ENCODE peak calls at places on chromosome 9, in five cellular contexts. One of them, this sample, is unnamed. For H3K36me3, the result is how much of the 10 kb centered on the place peaks cover.

GRCh38 chr9:3971391-3972082 is 328.3 kb downstream of the GLIS3 start:
- DNase-seq in psoas muscle: no peak
- DNase-seq in pancreas: no peak
- DNase-seq in IMR-90: no peak
- DNase-seq in endothelial cell of umbilical vein: no peak
- DNase-seq in this sample: no peak

GRCh38 chr9:88531920-88532319 is 3.1 kb upstream of the NXNL2 start:
- DNase-seq in IMR-90: no peak
- DNase-seq in psoas muscle: no peak
- DNase-seq in pancreas: no peak
- DNase-seq in endothelial cell of umbilical vein: peak
- DNase-seq in this sample: no peak

GRCh38 chr9:16730162-16730561 is 140.3 kb downstream of the BNC2 start:
- DNase-seq in psoas muscle: no peak
- DNase-seq in IMR-90: no peak
- DNase-seq in pancreas: no peak
- DNase-seq in endothelial cell of umbilical vein: no peak
- DNase-seq in this sample: no peak

GRCh38 chr9:69469136-69469535 is 144.1 kb downstream of the ENTREP1 start:
- DNase-seq in pancreas: no peak
- DNase-seq in endothelial cell of umbilical vein: peak
- DNase-seq in psoas muscle: no peak
- DNase-seq in IMR-90: peak
- DNase-seq in this sample: no peak

GRCh38 chr9:35035851-35036701 is 36.3 kb downstream of the VCP start:
- DNase-seq in endothelial cell of umbilical vein: peak
- DNase-seq in psoas muscle: peak
- DNase-seq in IMR-90: peak
- DNase-seq in pancreas: no peak
- DNase-seq in this sample: no peak

GRCh38 chr9:530681-531080 is 310.8 kb upstream of the DMRT1 start:
- DNase-seq in endothelial cell of umbilical vein: no peak
- DNase-seq in pancreas: peak
- DNase-seq in psoas muscle: peak
- DNase-seq in IMR-90: peak
- DNase-seq in this sample: no peak

GRCh38 chr9:31393240-31393639 is 991.2 kb upstream of the ACO1 start:
- DNase-seq in psoas muscle: no peak
- DNase-seq in pancreas: no peak
- DNase-seq in endothelial cell of umbilical vein: peak
- DNase-seq in IMR-90: no peak
- DNase-seq in this sample: no peak

GRCh38 chr9:124482431-124483031 is 24.7 kb downstream of the NR5A1 start:
- DNase-seq in IMR-90: no peak
- DNase-seq in psoas muscle: peak
- DNase-seq in endothelial cell of umbilical vein: no peak
- DNase-seq in pancreas: no peak
- DNase-seq in this sample: no peak

GRCh38 chr9:72982161-72982799 is 29.4 kb upstream of the ALDH1A1 start:
- DNase-seq in endothelial cell of umbilical vein: no peak
- DNase-seq in pancreas: no peak
- DNase-seq in IMR-90: no peak
- DNase-seq in psoas muscle: no peak
- DNase-seq in this sample: no peak

GRCh38 chr9:23322392-23322791 is 503.6 kb downstream of the ELAVL2 start:
- DNase-seq in endothelial cell of umbilical vein: no peak
- DNase-seq in IMR-90: peak
- DNase-seq in pancreas: no peak
- DNase-seq in psoas muscle: no peak
- DNase-seq in this sample: no peak

GRCh38 chr9:74953235-74953741 is 576 bp upstream of the C9orf40 start:
- DNase-seq in pancreas: no peak
- DNase-seq in IMR-90: no peak
- DNase-seq in endothelial cell of umbilical vein: peak
- DNase-seq in psoas muscle: no peak
- DNase-seq in this sample: no peak

GRCh38 chr9:126411225-126411947 is 84.8 kb downstream of the MVB12B start:
- DNase-seq in pancreas: no peak
- DNase-seq in endothelial cell of umbilical vein: no peak
- DNase-seq in IMR-90: no peak
- DNase-seq in psoas muscle: no peak
- DNase-seq in this sample: no peak

GRCh38 chr9:6598249-6598725 is 47.2 kb downstream of the GLDC start:
- DNase-seq in IMR-90: peak
- DNase-seq in psoas muscle: no peak
- DNase-seq in pancreas: no peak
- DNase-seq in endothelial cell of umbilical vein: no peak
- DNase-seq in this sample: no peak

GRCh38 chr9:103755986-103756385 is 338.1 kb upstream of the SMC2 start:
- DNase-seq in endothelial cell of umbilical vein: no peak
- DNase-seq in psoas muscle: no peak
- DNase-seq in IMR-90: no peak
- DNase-seq in pancreas: no peak
- DNase-seq in this sample: no peak

GRCh38 chr9:107712390-107712789 is 222.8 kb upstream of the KLF4 start:
- DNase-seq in psoas muscle: no peak
- DNase-seq in endothelial cell of umbilical vein: peak
- DNase-seq in pancreas: no peak
- DNase-seq in IMR-90: peak
- DNase-seq in this sample: no peak

GRCh38 chr9:133779081-133779480 is 40.9 kb upstream of the SARDH start:
- DNase-seq in IMR-90: no peak
- DNase-seq in pancreas: no peak
- DNase-seq in psoas muscle: peak
- DNase-seq in endothelial cell of umbilical vein: no peak
- DNase-seq in this sample: no peak

GRCh38 chr9:102244916-102245315 is 506.5 kb upstream of the GRIN3A start:
- DNase-seq in psoas muscle: no peak
- DNase-seq in endothelial cell of umbilical vein: no peak
- DNase-seq in pancreas: no peak
- DNase-seq in IMR-90: no peak
- DNase-seq in this sample: no peak

GRCh38 chr9:107557236-107557990 is 67.8 kb upstream of the KLF4 start:
- DNase-seq in pancreas: no peak
- DNase-seq in IMR-90: peak
- DNase-seq in psoas muscle: no peak
- DNase-seq in endothelial cell of umbilical vein: peak
- DNase-seq in this sample: no peak

GRCh38 chr9:37753489-37754190 is at the start of gene TRMT10B:
- DNase-seq in IMR-90: peak
- DNase-seq in psoas muscle: peak
- DNase-seq in pancreas: peak
- DNase-seq in endothelial cell of umbilical vein: peak
- DNase-seq in this sample: peak

GRCh38 chr9:33153001-33153400 is 14.1 kb downstream of the B4GALT1 start:
- DNase-seq in endothelial cell of umbilical vein: no peak
- DNase-seq in pancreas: no peak
- DNase-seq in psoas muscle: no peak
- DNase-seq in IMR-90: no peak
- DNase-seq in this sample: no peak

GRCh38 chr9:5630038-5630507 is 1.2 kb downstream of the RIC1 start:
- DNase-seq in endothelial cell of umbilical vein: peak
- DNase-seq in pancreas: no peak
- DNase-seq in IMR-90: no peak
- DNase-seq in psoas muscle: no peak
- DNase-seq in this sample: no peak

GRCh38 chr9:104747565-104748358 is at the start of gene NIPSNAP3A:
- DNase-seq in pancreas: peak
- DNase-seq in psoas muscle: peak
- DNase-seq in endothelial cell of umbilical vein: peak
- DNase-seq in IMR-90: peak
- DNase-seq in this sample: peak

GRCh38 chr9:91655215-91655614 is 231.6 kb upstream of the NFIL3 start:
- DNase-seq in IMR-90: no peak
- DNase-seq in endothelial cell of umbilical vein: no peak
- DNase-seq in pancreas: no peak
- DNase-seq in psoas muscle: no peak
- DNase-seq in this sample: no peak

GRCh38 chr9:38009035-38009501 is 60.0 kb downstream of the SHB start:
- DNase-seq in endothelial cell of umbilical vein: no peak
- DNase-seq in psoas muscle: no peak
- DNase-seq in pancreas: no peak
- DNase-seq in IMR-90: no peak
- DNase-seq in this sample: no peak

GRCh38 chr9:36781532-36781931 is 208.8 kb downstream of the MELK start:
- DNase-seq in psoas muscle: no peak
- DNase-seq in pancreas: peak
- DNase-seq in IMR-90: peak
- DNase-seq in endothelial cell of umbilical vein: peak
- DNase-seq in this sample: no peak

GRCh38 chr9:82513976-82514735 is 525.6 kb downstream of the SPATA31D1 start:
- DNase-seq in psoas muscle: no peak
- DNase-seq in pancreas: no peak
- DNase-seq in IMR-90: no peak
- DNase-seq in endothelial cell of umbilical vein: no peak
- DNase-seq in this sample: no peak

GRCh38 chr9:37740128-37740527 is 13.5 kb upstream of the TRMT10B start:
- DNase-seq in endothelial cell of umbilical vein: no peak
- DNase-seq in pancreas: no peak
- DNase-seq in psoas muscle: no peak
- DNase-seq in IMR-90: no peak
- DNase-seq in this sample: no peak

GRCh38 chr9:14652729-14653377 is 40.4 kb downstream of the ZDHHC21 start:
- DNase-seq in endothelial cell of umbilical vein: peak
- DNase-seq in psoas muscle: no peak
- DNase-seq in IMR-90: peak
- DNase-seq in pancreas: no peak
- DNase-seq in this sample: no peak

GRCh38 chr9:99222416-99223280 is 566 bp downstream of the SEC61B start:
- DNase-seq in IMR-90: peak
- DNase-seq in pancreas: no peak
- DNase-seq in endothelial cell of umbilical vein: no peak
- DNase-seq in psoas muscle: no peak
- DNase-seq in this sample: no peak
- H3K36me3 ChIP-seq in IMR-90: under half
- H3K36me3 ChIP-seq in pancreas: under half
- H3K36me3 ChIP-seq in endothelial cell of umbilical vein: under half
- H3K36me3 ChIP-seq in psoas muscle: under half
- H3K36me3 ChIP-seq in this sample: under half

GRCh38 chr9:136663311-136663679 is 579 bp downstream of the EGFL7 start:
- DNase-seq in pancreas: no peak
- DNase-seq in psoas muscle: no peak
- DNase-seq in endothelial cell of umbilical vein: no peak
- DNase-seq in IMR-90: no peak
- DNase-seq in this sample: no peak
- H3K4me3 ChIP-seq in pancreas: peak
- H3K4me3 ChIP-seq in psoas muscle: peak
- H3K4me3 ChIP-seq in endothelial cell of umbilical vein: peak
- H3K4me3 ChIP-seq in IMR-90: no peak
- H3K4me3 ChIP-seq in this sample: no peak

DNA sequence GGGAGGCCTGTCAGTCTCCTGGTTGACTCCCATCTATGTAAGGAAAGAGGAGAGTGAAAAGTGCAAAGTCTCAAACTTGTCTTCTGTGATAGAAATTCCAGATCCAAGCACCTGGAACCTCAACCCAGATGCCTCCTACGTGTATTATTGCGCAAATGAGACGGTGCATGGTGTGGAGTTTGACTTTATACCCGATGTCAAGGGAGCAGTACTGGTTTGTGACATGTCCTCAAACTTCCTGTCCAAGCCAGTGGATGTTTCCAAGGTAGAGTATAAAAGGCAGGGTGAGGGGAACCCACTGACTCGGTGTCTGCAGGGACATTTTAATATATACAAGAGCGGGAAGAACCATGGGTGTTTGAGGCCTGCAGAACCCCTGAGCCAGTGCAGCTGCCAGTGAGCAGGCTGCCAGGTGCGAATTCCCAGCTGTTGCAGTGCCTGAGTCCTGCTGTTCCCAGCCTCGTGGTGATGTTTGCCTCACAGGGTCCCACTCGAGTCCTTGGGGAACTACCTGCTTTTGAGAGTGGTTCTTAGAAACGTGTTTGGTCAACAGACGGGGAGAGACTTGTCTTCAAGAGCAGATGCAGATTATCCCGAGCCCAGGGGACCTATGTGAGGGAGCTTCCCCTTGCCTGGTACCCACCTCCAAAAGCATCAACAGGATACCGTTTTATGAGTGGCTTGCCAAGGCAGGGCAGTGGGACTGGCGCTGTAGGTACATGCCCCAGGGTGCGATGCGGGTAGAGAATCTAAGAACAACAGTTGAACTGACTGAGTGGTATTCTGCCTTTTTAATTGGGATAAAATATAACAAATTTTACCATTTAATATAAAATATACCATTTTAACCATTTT is 9.5 kb downstream of the PSAT1 start:
- DNase-seq in endothelial cell of umbilical vein: no peak
- DNase-seq in psoas muscle: no peak
- DNase-seq in IMR-90: no peak
- DNase-seq in pancreas: no peak
- DNase-seq in this sample: no peak
- H3K36me3 ChIP-seq in endothelial cell of umbilical vein: under half
- H3K36me3 ChIP-seq in psoas muscle: under half
- H3K36me3 ChIP-seq in IMR-90: half or more
- H3K36me3 ChIP-seq in pancreas: under half
- H3K36me3 ChIP-seq in this sample: half or more

GRCh38 chr9:135260776-135261175 is 173.3 kb downstream of the OLFM1 start:
- DNase-seq in psoas muscle: no peak
- DNase-seq in endothelial cell of umbilical vein: no peak
- DNase-seq in pancreas: no peak
- DNase-seq in IMR-90: no peak
- DNase-seq in this sample: no peak
- H3K4me3 ChIP-seq in psoas muscle: no peak
- H3K4me3 ChIP-seq in endothelial cell of umbilical vein: no peak
- H3K4me3 ChIP-seq in pancreas: no peak
- H3K4me3 ChIP-seq in IMR-90: no peak
- H3K4me3 ChIP-seq in this sample: no peak